ENCODE peak calls at places on chromosomes 2 and 18, in nine cellular contexts. W is ACHN; G is small intestine; B is HTR-8/SVneo; Q is activated T-cell treated with anti-CD3 and anti-CD28 coated beads, Interleukin-2, amount 50 U/mL, for 72 hours; Y is NCI-H446 treated with DMSO at 0.1 percent for 48 hours; F is esophagus muscularis mucosa; V is ELR; E is left cardiac atrium. P is an unnamed sample.
A peak's percentile ranks its signal among the peaks of the same experiment; 100 is the strongest.

GRCh38 chr18:44679056-44679911 is 1.4 kb upstream of the SETBP1 start:
- DNase-seq in W (peak; percentile 79), G (peak; percentile 83), B (peak; percentile 51), Q (peak; percentile 81), Y (peak; percentile 68), F (peak; percentile 97), V (peak; percentile 72), E (peak; percentile 91), P (peak; percentile 91)

GRCh38 chr18:48933578-48934399 is 17.0 kb downstream of the SMAD7 start:
- DNase-seq in W (no peak), G (no peak), B (no peak), Q (no peak), Y (no peak), F (no peak), V (no peak), E (no peak), P (no peak)

GRCh38 chr2:169038338-169038757 is 7.2 kb upstream of the ABCB11 start:
- DNase-seq in W (no peak), G (no peak), B (peak; percentile 35), Q (no peak), Y (no peak), F (no peak), V (peak; percentile 78), E (no peak), P (no peak)

GRCh38 chr2:50863218-50863617 is 168.7 kb downstream of the NRXN1 start:
- DNase-seq in W (no peak), G (no peak), B (no peak), Q (no peak), Y (no peak), F (no peak), V (no peak), E (no peak), P (no peak)

GRCh38 chr18:3179430-3180089 is 40.2 kb downstream of the MYOM1 start:
- DNase-seq in W (no peak), G (no peak), B (no peak), Q (no peak), Y (no peak), F (no peak), V (no peak), E (no peak), P (no peak)

GRCh38 chr18:28114472-28114871 is 62.5 kb downstream of the CDH2 start:
- DNase-seq in W (peak; percentile 73), G (no peak), B (no peak), Q (no peak), Y (no peak), F (no peak), V (peak; percentile 87), E (no peak), P (no peak)

GRCh38 chr2:203880557-203881125 is 13.1 kb downstream of the CTLA4 start:
- DNase-seq in W (no peak), G (no peak), B (no peak), Q (no peak), Y (no peak), F (peak; percentile 91), V (no peak), E (no peak), P (no peak)

GRCh38 chr18:21341141-21341540 is 99.1 kb downstream of the GREB1L start:
- DNase-seq in W (no peak), G (no peak), B (no peak), Q (no peak), Y (no peak), F (no peak), V (peak; percentile 41), E (no peak), P (no peak)

GRCh38 chr2:232432598-232433184 is 23.3 kb upstream of the ALPI start:
- DNase-seq in W (no peak), G (no peak), B (no peak), Q (no peak), Y (no peak), F (no peak), V (no peak), E (no peak), P (no peak)

GRCh38 chr2:24652265-24653232 is 140.6 kb downstream of the PTRHD1 start:
- DNase-seq in W (no peak), G (no peak), B (no peak), Q (no peak), Y (no peak), F (no peak), V (peak; percentile 5), E (no peak), P (no peak)

GRCh38 chr2:234630676-234631350 is 133.9 kb upstream of the ARL4C start:
- DNase-seq in W (no peak), G (no peak), B (no peak), Q (no peak), Y (no peak), F (peak; percentile 85), V (peak; percentile 32), E (no peak), P (no peak)

GRCh38 chr2:84132371-84132770 is 326.7 kb downstream of the SUCLG1 start:
- DNase-seq in W (no peak), G (no peak), B (no peak), Q (no peak), Y (no peak), F (no peak), V (no peak), E (no peak), P (no peak)

GRCh38 chr18:74146756-74147155 is 878 bp downstream of the FBXO15 start:
- DNase-seq in W (no peak), G (no peak), B (no peak), Q (no peak), Y (no peak), F (no peak), V (peak; percentile 11), E (no peak), P (no peak)

GRCh38 chr2:99818842-99819241 is 323.5 kb downstream of the AFF3 start:
- DNase-seq in W (peak; percentile 59), G (peak; percentile 23), B (peak; percentile 21), Q (no peak), Y (no peak), F (no peak), V (peak; percentile 66), E (no peak), P (peak; percentile 38)

GRCh38 chr18:75110846-75111415 is 98.0 kb downstream of the PTGR3 start:
- DNase-seq in W (no peak), G (no peak), B (no peak), Q (no peak), Y (no peak), F (no peak), V (no peak), E (no peak), P (no peak)